ENCODE peak calls at places on chromosomes 13 and 19, in four cellular contexts. S is CD8-positive, alpha-beta memory T cell; X is left lung; E is heart right ventricle. J is an unnamed sample.

GRCh38 chr13:73167046-73167820 is 108.4 kb downstream of the KLF5 start:
- DNase-seq in S (no peak), X (no peak), E (no peak), J (no peak)

GRCh38 chr13:68851026-68851425 is 1256.6 kb upstream of the ATXN8OS start:
- DNase-seq in S (no peak), X (no peak), E (no peak), J (no peak)

GRCh38 chr13:59890064-59890463 is 273.7 kb downstream of the DIAPH3 start:
- DNase-seq in S (no peak), X (no peak), E (no peak), J (no peak)

GRCh38 chr13:103757361-103757760 is 691.1 kb upstream of the SLC10A2 start:
- DNase-seq in S (no peak), X (no peak), E (no peak), J (no peak)

GRCh38 chr13:63381078-63381859 is 1965.6 kb upstream of the PCDH20 start:
- DNase-seq in S (no peak), X (no peak), E (no peak), J (no peak)

GRCh38 chr19:1009043-1009975 is 9.1 kb downstream of the GRIN3B start:
- DNase-seq in S (no peak), X (no peak), E (no peak), J (no peak)

GRCh38 chr13:42039946-42040729 is 8.3 kb upstream of the DGKH start:
- DNase-seq in S (peak), X (peak), E (peak), J (peak)

GRCh38 chr13:53357582-53357981 is 329.0 kb downstream of the OLFM4 start:
- DNase-seq in S (no peak), X (no peak), E (no peak), J (no peak)

GRCh38 chr13:108120332-108120731 is 95.0 kb downstream of the LIG4 start:
- DNase-seq in S (no peak), X (no peak), E (no peak), J (peak)

GRCh38 chr13:89721216-89721615 is 1626.3 kb upstream of the MIR17HG start:
- DNase-seq in S (no peak), X (no peak), E (no peak), J (no peak)

GRCh38 chr13:111213964-111214726 is 99.0 kb downstream of the ARHGEF7 start:
- DNase-seq in S (no peak), X (peak), E (no peak), J (no peak)

GRCh38 chr13:79295906-79296564 is 110.0 kb downstream of the RBM26 start:
- DNase-seq in S (no peak), X (no peak), E (no peak), J (no peak)

GRCh38 chr13:52085416-52085815 is 43.5 kb downstream of the NEK5 start:
- DNase-seq in S (no peak), X (no peak), E (no peak), J (no peak)

GRCh38 chr19:38430931-38431330 is 2.6 kb upstream of the RYR1 start:
- DNase-seq in S (no peak), X (no peak), E (no peak), J (no peak)

GRCh38 chr13:30196025-30196424 is 111.3 kb downstream of the KATNAL1 start:
- DNase-seq in S (no peak), X (no peak), E (no peak), J (no peak)

GRCh38 chr13:88063741-88064140 is 392.6 kb downstream of the SLITRK5 start:
- DNase-seq in S (no peak), X (no peak), E (no peak), J (no peak)

GRCh38 chr19:51000426-51000825 is 978 bp downstream of the KLK8 start:
- DNase-seq in S (no peak), X (no peak), E (no peak), J (no peak)

GRCh38 chr19:33796164-33797100 is at the start of gene KCTD15:
- DNase-seq in S (no peak), X (no peak), E (no peak), J (no peak)

GRCh38 chr13:50236898-50237318 is 221.7 kb downstream of the KCNRG start:
- DNase-seq in S (no peak), X (no peak), E (no peak), J (no peak)

GRCh38 chr13:85737952-85738351 is 61.3 kb downstream of the SLITRK6 start:
- DNase-seq in S (no peak), X (no peak), E (no peak), J (no peak)

GRCh38 chr13:51797664-51798488 is 6.1 kb downstream of the DHRS12 start:
- DNase-seq in S (peak), X (no peak), E (no peak), J (peak)

GRCh38 chr19:43525836-43526771 is 897 bp downstream of the ETHE1 start:
- DNase-seq in S (no peak), X (no peak), E (no peak), J (peak)

GRCh38 chr13:59677430-59677829 is 486.3 kb downstream of the DIAPH3 start:
- DNase-seq in S (no peak), X (no peak), E (no peak), J (no peak)

GRCh38 chr13:79776538-79776937 is 295.6 kb downstream of the NDFIP2 start:
- DNase-seq in S (no peak), X (no peak), E (no peak), J (no peak)

GRCh38 chr13:50577806-50578205 is 265.7 kb downstream of the DLEU7 start:
- DNase-seq in S (no peak), X (no peak), E (no peak), J (no peak)

GRCh38 chr19:39146686-39147450 is 21.3 kb downstream of the PAK4 start:
- DNase-seq in S (no peak), X (no peak), E (no peak), J (no peak)

GRCh38 chr19:14385492-14385891 is 4.2 kb downstream of the ADGRE5 start:
- DNase-seq in S (no peak), X (no peak), E (no peak), J (no peak)

GRCh38 chr13:90752070-90752469 is 595.4 kb upstream of the MIR17HG start:
- DNase-seq in S (no peak), X (no peak), E (no peak), J (no peak)
- H3K27ac ChIP-seq in S (no peak), X (no peak), E (no peak), J (no peak)

DNA sequence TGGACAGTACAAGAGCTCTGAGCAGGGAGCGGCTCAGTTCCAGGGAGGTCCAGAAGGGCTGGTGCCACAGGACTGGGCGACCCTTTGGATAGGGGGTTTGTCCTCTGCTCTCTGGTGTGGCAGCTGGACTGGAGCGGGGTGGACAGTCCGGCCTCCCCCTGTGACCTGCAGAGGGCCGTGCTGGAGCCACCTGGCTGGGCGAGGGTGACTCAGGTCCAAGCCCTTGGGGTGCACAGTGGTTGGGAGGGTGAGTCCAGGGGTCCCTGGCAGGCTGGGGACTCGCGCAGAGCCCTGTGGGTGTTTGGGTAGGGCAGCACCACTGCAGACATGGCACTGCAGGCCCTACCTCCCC is 7.2 kb downstream of the SSBP4 start:
- DNase-seq in S (no peak), X (no peak), E (no peak), J (no peak)
- H3K27ac ChIP-seq in S (no peak), X (peak), E (peak), J (no peak)

DNA sequence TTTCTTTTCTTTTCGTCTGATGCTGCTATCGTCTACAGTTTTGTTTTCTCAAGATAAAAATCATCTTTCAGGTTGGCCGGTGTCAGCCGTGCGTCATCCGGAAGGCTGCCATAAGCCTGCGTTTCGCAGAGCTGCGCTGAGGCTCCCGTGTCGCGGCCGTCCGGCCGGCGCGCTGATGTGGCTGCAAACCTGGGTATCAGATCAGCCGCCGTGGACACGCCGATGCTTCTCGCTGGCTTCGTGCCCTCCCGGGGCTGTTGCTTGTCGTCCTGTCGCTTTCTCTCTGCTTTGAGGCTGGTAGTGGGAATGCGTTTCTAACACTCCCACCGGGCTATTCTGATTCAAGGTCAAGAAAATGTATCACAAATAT is 45.9 kb upstream of the TFDP1 start:
- DNase-seq in S (no peak), X (peak), E (no peak), J (no peak)
- H3K27ac ChIP-seq in S (no peak), X (no peak), E (no peak), J (no peak)

GRCh38 chr19:13102666-13103584 is at the start of gene LYL1:
- DNase-seq in S (no peak), X (peak), E (peak), J (no peak)
- H3K27ac ChIP-seq in S (peak), X (peak), E (peak), J (peak)

DNA sequence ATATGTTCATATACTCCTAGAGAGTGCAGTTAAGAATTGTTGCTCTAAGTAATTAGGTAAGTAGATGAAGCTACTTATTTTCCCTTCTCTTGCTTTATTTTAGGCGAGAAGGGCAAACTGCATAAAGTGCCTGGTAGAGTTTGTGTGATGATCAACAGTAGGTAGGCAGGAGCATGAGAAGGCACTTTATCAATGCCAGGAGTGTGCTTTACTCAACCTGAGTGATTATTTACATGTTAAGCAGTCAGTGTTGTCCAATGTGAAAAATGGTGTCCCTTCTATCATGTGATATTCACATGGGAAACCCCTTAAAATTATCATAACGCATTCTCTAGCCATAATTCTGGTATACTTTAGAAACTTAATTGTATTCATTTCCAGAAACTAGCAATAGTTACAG is 294.0 kb downstream of the ITGBL1 start:
- DNase-seq in S (no peak), X (no peak), E (no peak), J (no peak)
- H3K27ac ChIP-seq in S (no peak), X (no peak), E (no peak), J (no peak)

GRCh38 chr19:3190470-3190770 is 4.7 kb downstream of the NCLN start:
- DNase-seq in S (no peak), X (no peak), E (no peak), J (no peak)

GRCh38 chr19:3190921-3191805 is 5.4 kb downstream of the NCLN start:
- DNase-seq in S (no peak), X (no peak), E (no peak), J (no peak)

GRCh38 chr19:3188627-3189596 is 3.2 kb downstream of the NCLN start:
- DNase-seq in S (no peak), X (no peak), E (no peak), J (no peak)

GRCh38 chr19:3187662-3188511 is 2.2 kb downstream of the NCLN start:
- DNase-seq in S (no peak), X (no peak), E (no peak), J (no peak)

DNA sequence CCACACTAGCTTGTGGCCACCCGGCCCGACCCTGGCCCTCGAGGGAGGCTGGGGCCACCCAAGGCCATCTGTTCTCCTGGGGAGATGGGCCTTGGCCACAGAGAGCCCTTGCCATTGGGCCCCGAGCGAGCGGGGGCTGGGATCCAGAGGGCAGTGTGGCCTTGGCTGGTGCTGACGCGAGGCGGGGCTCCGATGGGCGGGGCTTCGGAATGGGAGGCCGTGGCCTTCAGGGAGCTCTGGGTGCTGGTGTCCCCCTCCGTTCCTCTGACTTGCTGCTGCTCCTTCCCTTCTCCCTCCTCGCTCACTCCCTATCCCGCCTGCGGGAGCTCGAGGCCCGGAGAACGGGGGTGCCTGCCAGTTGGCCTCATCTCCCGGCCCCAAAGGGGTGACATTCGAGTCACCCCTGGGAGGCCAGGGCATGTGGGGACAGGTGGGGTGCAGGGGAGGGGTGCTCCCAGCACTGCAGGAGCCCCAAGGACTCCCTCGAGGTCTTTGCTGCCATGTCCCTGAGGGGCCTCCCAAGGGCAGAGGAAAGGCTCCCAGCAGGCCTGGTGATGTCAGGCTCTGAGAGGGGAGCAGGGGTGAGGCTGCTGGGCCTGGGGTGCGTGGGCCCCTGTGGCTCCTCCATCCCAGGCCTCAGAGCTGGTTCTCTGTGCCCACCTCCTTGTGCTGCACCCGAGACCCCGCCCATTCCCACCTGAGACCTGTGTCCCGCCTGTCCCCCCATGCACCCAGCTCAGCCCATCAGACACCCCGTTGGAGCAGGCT is 4.2 kb downstream of the NCLN start:
- DNase-seq in S (no peak), X (no peak), E (no peak), J (no peak)
- H3K27ac ChIP-seq in S (no peak), X (peak), E (no peak), J (no peak)

GRCh38 chr13:47111499-47111898 is 214.6 kb upstream of the HTR2A start:
- DNase-seq in S (no peak), X (no peak), E (no peak), J (no peak)
- H3K27ac ChIP-seq in S (peak), X (no peak), E (no peak), J (no peak)

GRCh38 chr13:24505756-24506155 is 6.8 kb downstream of the PARP4 start:
- DNase-seq in S (no peak), X (no peak), E (no peak), J (no peak)
- H3K27ac ChIP-seq in S (no peak), X (peak), E (no peak), J (no peak)

DNA sequence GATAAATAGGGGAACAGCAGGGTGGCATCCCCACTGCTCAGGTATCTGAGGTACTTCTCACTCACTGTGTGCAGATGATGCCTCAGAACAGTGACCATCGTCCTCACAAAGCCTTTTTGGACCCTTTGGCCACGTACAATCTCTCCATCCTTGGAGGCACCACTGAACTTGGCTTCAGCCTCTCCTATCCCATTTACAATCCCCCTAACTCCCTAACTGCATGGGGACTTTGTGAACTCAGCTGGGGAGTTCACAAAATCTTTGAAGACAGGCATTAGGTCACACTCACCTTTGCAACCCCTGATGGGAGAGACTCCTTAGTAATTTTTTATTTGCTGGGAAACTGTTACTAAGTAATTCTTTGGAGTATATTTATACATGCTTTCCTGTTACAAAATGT is 60.8 kb downstream of the TBC1D4 start:
- DNase-seq in S (no peak), X (no peak), E (no peak), J (no peak)
- H3K27ac ChIP-seq in S (no peak), X (no peak), E (no peak), J (no peak)

GRCh38 chr19:47111081-47111589 is 2.4 kb downstream of the ZC3H4 start:
- DNase-seq in S (peak), X (peak), E (peak), J (peak)

GRCh38 chr19:47112664-47113445 is 721 bp downstream of the ZC3H4 start:
- DNase-seq in S (peak), X (peak), E (peak), J (peak)

GRCh38 chr19:47111682-47112165 is 1.9 kb downstream of the ZC3H4 start:
- DNase-seq in S (no peak), X (no peak), E (no peak), J (no peak)

GRCh38 chr19:47112166-47112663 is 1.4 kb downstream of the ZC3H4 start:
- DNase-seq in S (peak), X (peak), E (peak), J (peak)

DNA sequence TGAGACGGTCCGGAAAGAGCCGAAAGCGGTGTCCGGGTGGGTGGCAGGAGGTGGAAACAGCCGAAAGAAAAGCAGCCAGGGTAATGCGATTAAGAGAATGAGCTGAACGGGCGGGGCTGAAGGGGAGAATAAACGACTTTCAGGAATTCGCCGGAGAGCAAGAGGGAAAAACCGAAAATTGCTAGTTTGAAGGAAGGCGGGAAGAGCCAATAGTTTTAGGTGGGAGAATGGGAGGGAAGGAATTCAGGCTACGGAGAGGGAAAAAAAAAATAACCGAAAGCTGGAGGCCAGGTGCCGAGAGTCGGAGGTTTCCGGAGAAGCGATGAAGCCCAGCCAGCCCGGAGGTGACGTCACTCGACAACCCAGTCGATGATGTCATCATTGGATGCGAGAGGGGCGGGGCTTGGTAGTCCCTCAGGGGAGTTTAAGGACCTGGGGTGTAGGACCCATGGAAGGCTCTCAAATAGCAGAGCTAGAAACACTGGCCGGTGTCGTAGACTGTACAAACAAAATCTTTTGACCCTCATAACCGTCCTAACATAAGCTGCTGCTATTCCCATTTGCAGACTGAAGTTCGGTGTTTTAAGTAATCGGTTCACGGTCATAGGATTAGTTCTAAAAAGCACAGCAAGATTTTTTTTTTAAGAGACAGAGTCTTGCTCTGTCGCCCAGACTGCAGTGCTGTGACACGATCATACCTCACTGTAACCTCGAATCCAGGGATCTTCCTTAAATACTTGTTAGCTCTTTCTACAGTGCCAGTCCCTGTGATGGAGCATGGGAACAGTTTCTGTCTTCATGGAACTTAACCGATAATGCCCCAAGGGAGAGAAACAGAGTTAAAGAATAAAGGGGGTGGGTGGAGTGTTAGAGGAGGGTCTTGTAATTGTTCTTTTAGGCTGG is at the start of gene ZC3H4:
- DNase-seq in S (peak), X (peak), E (peak), J (peak)
- H3K27ac ChIP-seq in S (peak), X (peak), E (peak), J (peak)